ENCODE peak calls at places on chromosomes 1 and 21, in seven cellular contexts. J is Kasumi-1; L is fibroblast of lung; P is activated CD4-positive, alpha-beta T cell treated with anti-CD3 and anti-CD28 coated beads, Interleukin-2, amount 50 U/mL, for 24 hours; N is endodermal cell; V is transverse colon; C is stimulated activated CD4-positive, alpha-beta T cell treated with anti-CD3 and anti-CD28 coated beads, Interleukin-4, amount 100 ng/mL, for 4 hours. A is an unnamed sample.

GRCh38 chr1:1338278-1338677 is 7.2 kb downstream of the TAS1R3 start:
- DNase-seq in J (no peak), L (no peak), P (no peak), N (no peak), V (no peak), C (no peak), A (no peak)

GRCh38 chr1:192010406-192010805 is 147.9 kb upstream of the RGS18 start:
- DNase-seq in J (no peak), L (peak), P (no peak), N (no peak), V (no peak), C (no peak), A (no peak)

GRCh38 chr1:77313491-77313890 is 31.7 kb downstream of the AK5 start:
- DNase-seq in J (peak), L (peak), P (no peak), N (peak), V (no peak), C (peak), A (peak)

GRCh38 chr1:218415726-218416125 is 70.6 kb downstream of the TGFB2 start:
- DNase-seq in J (no peak), L (no peak), P (no peak), N (no peak), V (no peak), C (no peak), A (no peak)

GRCh38 chr1:117146570-117147340 is 25.2 kb upstream of the TRIM45 start:
- DNase-seq in J (no peak), L (peak), P (no peak), N (peak), V (no peak), C (no peak), A (peak)

GRCh38 chr1:200922406-200922805 is 27.7 kb downstream of the INAVA start:
- DNase-seq in J (no peak), L (no peak), P (no peak), N (peak), V (no peak), C (no peak), A (no peak)

GRCh38 chr1:228454238-228454637 is 32.9 kb upstream of the RNF187 start:
- DNase-seq in J (no peak), L (no peak), P (no peak), N (no peak), V (no peak), C (no peak), A (no peak)

GRCh38 chr1:98704474-98704873 is 43.0 kb downstream of the SNX7 start:
- DNase-seq in J (no peak), L (peak), P (no peak), N (peak), V (no peak), C (no peak), A (peak)

GRCh38 chr21:32624726-32625125 is 12.5 kb upstream of the CFAP298 start:
- DNase-seq in J (no peak), L (no peak), P (no peak), N (no peak), V (no peak), C (no peak), A (peak)

GRCh38 chr21:44089001-44089911 is 17.9 kb upstream of the PWP2 start:
- DNase-seq in J (peak), L (no peak), P (no peak), N (no peak), V (peak), C (no peak), A (no peak)

GRCh38 chr1:79188371-79188770 is 181.8 kb upstream of the ADGRL4 start:
- DNase-seq in J (no peak), L (peak), P (no peak), N (no peak), V (no peak), C (no peak), A (peak)

GRCh38 chr1:177174921-177175634 is 4.3 kb downstream of the BRINP2 start:
- DNase-seq in J (no peak), L (no peak), P (no peak), N (no peak), V (no peak), C (no peak), A (peak)

GRCh38 chr1:70372426-70372825 is 17.9 kb upstream of the ANKRD13C start:
- DNase-seq in J (no peak), L (no peak), P (no peak), N (no peak), V (no peak), C (no peak), A (no peak)

GRCh38 chr1:157170677-157171515 is 32.7 kb upstream of the ETV3 start:
- DNase-seq in J (peak), L (peak), P (no peak), N (peak), V (peak), C (peak), A (peak)

GRCh38 chr1:43194509-43194908 is 22.4 kb downstream of the CFAP57 start:
- DNase-seq in J (no peak), L (no peak), P (no peak), N (no peak), V (no peak), C (no peak), A (no peak)

GRCh38 chr1:185483217-185483616 is 166.2 kb upstream of the IVNS1ABP start:
- DNase-seq in J (no peak), L (no peak), P (no peak), N (no peak), V (no peak), C (no peak), A (no peak)

GRCh38 chr1:40980453-40981121 is 1.1 kb downstream of the CTPS1 start:
- DNase-seq in J (peak), L (no peak), P (peak), N (peak), V (peak), C (peak), A (peak)

GRCh38 chr1:27544818-27545612 is 55.0 kb upstream of the WASF2 start:
- DNase-seq in J (no peak), L (peak), P (no peak), N (no peak), V (peak), C (no peak), A (peak)

GRCh38 chr21:32134441-32135159 is 144.2 kb downstream of the MIS18A start:
- DNase-seq in J (no peak), L (no peak), P (no peak), N (peak), V (no peak), C (no peak), A (no peak)

GRCh38 chr1:97174039-97174704 is 452.6 kb downstream of the PTBP2 start:
- DNase-seq in J (no peak), L (no peak), P (no peak), N (no peak), V (no peak), C (no peak), A (peak)

A was measured in astrocyte of the hippocampus.